ENCODE peak calls at places on chromosome 1, in seven cellular contexts. P is uterus, C is IMR-90, Q is cardiac muscle cell, U is right lobe of liver, N is heart left ventricle, Y is endodermal cell. R is an unnamed sample.

GRCh38 chr1:21799730-21800129 is 12.3 kb upstream of the LDLRAD2 start:
- DNase-seq in P (no peak), C (no peak), Q (no peak), U (no peak), N (no peak), Y (no peak), R (no peak)

GRCh38 chr1:178650950-178651461 is 74.0 kb upstream of the RALGPS2 start:
- DNase-seq in P (no peak), C (peak; percentile 71), Q (no peak), U (no peak), N (no peak), Y (no peak), R (no peak)

GRCh38 chr1:24895511-24895910 is 34.6 kb downstream of the RUNX3 start:
- DNase-seq in P (no peak), C (no peak), Q (no peak), U (no peak), N (no peak), Y (no peak), R (no peak)

GRCh38 chr1:190904091-190904695 is 426.5 kb upstream of the BRINP3 start:
- DNase-seq in P (no peak), C (peak; percentile 85), Q (peak; percentile 22), U (no peak), N (no peak), Y (no peak), R (no peak)

GRCh38 chr1:229710746-229711145 is 84.7 kb downstream of the URB2 start:
- DNase-seq in P (no peak), C (no peak), Q (peak; percentile 46), U (no peak), N (no peak), Y (no peak), R (no peak)

GRCh38 chr1:215114154-215114933 is 31.8 kb downstream of the KCNK2 start:
- DNase-seq in P (no peak), C (peak; percentile 90), Q (peak; percentile 38), U (no peak), N (no peak), Y (no peak), R (no peak)

GRCh38 chr1:233230011-233230410 is 65.5 kb downstream of the PCNX2 start:
- DNase-seq in P (no peak), C (peak; percentile 69), Q (no peak), U (no peak), N (no peak), Y (no peak), R (no peak)

GRCh38 chr1:179021873-179022272 is 3.8 kb upstream of the FAM20B start:
- DNase-seq in P (no peak), C (peak; percentile 51), Q (peak; percentile 46), U (no peak), N (no peak), Y (no peak), R (no peak)

GRCh38 chr1:66761273-66761672 is 9.0 kb downstream of the DYNLT5 start:
- DNase-seq in P (no peak), C (peak; percentile 23), Q (peak; percentile 57), U (no peak), N (no peak), Y (no peak), R (no peak)

GRCh38 chr1:183310753-183311465 is 107.3 kb downstream of the NMNAT2 start:
- DNase-seq in P (no peak), C (no peak), Q (no peak), U (no peak), N (no peak), Y (no peak), R (no peak)

GRCh38 chr1:92980732-92981647 is 19.7 kb upstream of the DIPK1A start:
- DNase-seq in P (no peak), C (no peak), Q (no peak), U (no peak), N (no peak), Y (no peak), R (no peak)

GRCh38 chr1:205043866-205044265 is 854 bp downstream of the CNTN2 start:
- DNase-seq in P (no peak), C (no peak), Q (no peak), U (no peak), N (no peak), Y (no peak), R (no peak)
- H3K27me3 ChIP-seq in P (no peaks in the 10 kb centered on the region), C (peaks cover 69% of the 10 kb centered on the region), Q (peaks cover 98% of the 10 kb centered on the region), U (no peaks in the 10 kb centered on the region), N (peaks cover 38% of the 10 kb centered on the region), Y (peaks cover 99% of the 10 kb centered on the region), R (no peaks in the 10 kb centered on the region)

GRCh38 chr1:63363014-63363413 is 4.4 kb upstream of the ALG6 start:
- DNase-seq in P (no peak), C (no peak), Q (no peak), U (no peak), N (no peak), Y (no peak), R (no peak)

GRCh38 chr1:63359561-63359960 is 7.9 kb upstream of the ALG6 start:
- DNase-seq in P (no peak), C (no peak), Q (no peak), U (no peak), N (no peak), Y (no peak), R (no peak)

GRCh38 chr1:63366915-63367217 is 561 bp upstream of the ALG6 start:
- DNase-seq in P (no peak), C (no peak), Q (no peak), U (no peak), N (no peak), Y (no peak), R (no peak)

GRCh38 chr1:63362073-63362472 is 5.4 kb upstream of the ALG6 start:
- DNase-seq in P (no peak), C (no peak), Q (no peak), U (no peak), N (no peak), Y (no peak), R (no peak)

GRCh38 chr1:63362578-63362977 is 4.8 kb upstream of the ALG6 start:
- DNase-seq in P (no peak), C (no peak), Q (no peak), U (no peak), N (no peak), Y (no peak), R (no peak)
- TF ChIP-seq CTCF in P (no peak), C (no peak), Q (peak; percentile 4), U (no peak), N (no peak), Y (peak; percentile 50), R (no peak)

DNA sequence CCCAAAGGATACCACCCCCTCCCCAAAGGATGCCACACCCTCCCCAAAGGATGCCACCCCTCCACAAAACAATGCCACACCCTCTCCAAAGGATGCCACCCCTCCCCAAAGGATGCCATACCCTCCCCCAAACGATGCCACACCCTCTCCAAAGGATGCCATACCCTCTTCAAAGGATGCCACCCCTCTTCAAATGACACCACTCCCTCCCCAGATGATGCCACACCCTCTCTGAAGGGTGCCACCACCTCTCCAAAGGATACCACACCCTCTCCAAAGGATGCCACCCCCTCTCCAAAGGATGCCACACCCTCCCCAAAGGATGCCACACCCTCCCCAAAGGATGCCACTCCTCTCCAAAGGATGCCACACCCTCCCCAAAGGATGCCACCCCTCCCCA is 21.6 kb upstream of the TRIM17 start:
- DNase-seq in P (no peak), C (no peak), Q (no peak), U (no peak), N (no peak), Y (no peak), R (no peak)
- H3K27me3 ChIP-seq in P (no peaks in the 10 kb centered on the region), C (peaks cover 40% of the 10 kb centered on the region), Q (no peaks in the 10 kb centered on the region), U (no peaks in the 10 kb centered on the region), N (no peaks in the 10 kb centered on the region), Y (peaks cover 46% of the 10 kb centered on the region), R (no peaks in the 10 kb centered on the region)

GRCh38 chr1:12184008-12184681 is 17.4 kb downstream of the TNFRSF1B start:
- DNase-seq in P (peak; percentile 88), C (peak; percentile 85), Q (peak; percentile 96), U (peak; percentile 74), N (peak; percentile 93), Y (no peak), R (no peak)
- TF ChIP-seq CTCF in P (peak; percentile 24), C (peak; percentile 51), Q (peak; percentile 47), U (peak; percentile 23), N (peak; percentile 50), Y (no peak), R (no peak)

GRCh38 chr1:54815086-54815876 is 14.2 kb upstream of the TTC22 start:
- DNase-seq in P (no peak), C (no peak), Q (no peak), U (no peak), N (no peak), Y (no peak), R (no peak)
- H3K27me3 ChIP-seq in P (no peaks in the 10 kb centered on the region), C (peaks cover 62% of the 10 kb centered on the region), Q (peaks cover 6% of the 10 kb centered on the region), U (no peaks in the 10 kb centered on the region), N (no peaks in the 10 kb centered on the region), Y (no peaks in the 10 kb centered on the region), R (no peaks in the 10 kb centered on the region)

DNA sequence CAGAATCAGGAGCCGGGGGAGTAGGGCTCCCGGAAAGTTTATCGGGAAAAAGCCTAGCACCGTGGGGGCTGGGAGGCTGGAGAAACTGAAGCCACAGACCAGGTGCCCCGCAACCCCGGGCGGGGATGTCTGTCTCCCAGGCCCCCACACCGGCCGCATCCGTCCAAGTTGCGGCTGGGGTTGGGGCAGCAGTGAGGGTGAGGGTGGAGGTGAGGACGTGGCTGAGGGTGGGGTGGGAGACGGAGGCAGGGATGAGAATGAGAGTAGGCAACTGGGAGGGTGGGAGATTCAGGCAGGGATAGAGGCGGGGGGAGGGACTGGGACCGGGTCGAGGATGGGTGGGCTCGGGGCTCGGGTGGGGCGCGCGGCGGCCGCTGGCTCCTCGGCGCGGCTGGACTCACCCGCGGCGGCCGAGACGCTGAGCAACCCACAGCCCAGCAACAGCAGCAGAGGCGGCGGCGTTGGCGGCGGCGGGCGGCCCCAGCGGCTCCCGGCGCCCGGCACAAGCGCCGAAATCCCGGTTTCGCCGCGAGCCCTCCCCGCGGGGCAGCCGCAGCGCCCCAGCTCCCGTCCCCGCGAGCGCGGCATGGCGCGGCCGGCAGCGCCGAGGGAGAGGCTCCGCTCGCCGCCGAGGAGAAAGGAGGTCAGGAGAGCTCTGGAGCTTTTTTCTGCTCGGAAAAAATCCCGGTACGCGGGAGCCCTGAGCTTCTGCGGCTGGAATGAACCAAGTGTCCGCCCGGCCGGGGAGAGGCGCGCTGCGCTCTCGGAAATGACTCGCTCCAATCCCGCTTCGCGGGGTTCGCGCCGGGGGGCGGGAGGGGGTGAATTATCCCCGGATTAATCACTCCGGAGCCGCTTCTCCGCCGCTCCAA is at the start of gene CSMD2:
- DNase-seq in P (no peak), C (peak; percentile 23), Q (peak; percentile 62), U (no peak), N (peak; percentile 64), Y (peak; percentile 88), R (no peak)
- TF ChIP-seq CTCF in P (no peak), C (no peak), Q (no peak), U (no peak), N (no peak), Y (no peak), R (no peak)

DNA sequence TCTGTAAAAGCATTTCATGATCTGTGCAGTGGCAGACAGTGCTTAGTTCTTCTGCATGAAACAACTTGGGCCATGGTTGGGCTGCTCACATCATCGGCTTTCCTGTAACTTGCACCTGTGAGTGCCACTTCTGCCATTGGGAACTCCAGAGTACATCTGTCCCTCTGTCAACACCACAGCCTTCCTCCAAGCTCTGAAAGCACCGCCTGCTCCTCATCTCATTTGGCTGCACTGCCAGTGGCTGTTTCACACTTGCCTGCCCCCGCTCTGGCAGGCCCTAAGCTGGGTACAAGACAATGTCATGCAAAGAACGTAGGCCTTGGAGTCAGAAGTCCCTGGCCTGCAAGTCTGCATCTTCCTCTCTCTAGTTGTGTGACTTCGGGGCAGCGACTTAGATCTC is 46.4 kb downstream of the DDX20 start:
- DNase-seq in P (no peak), C (no peak), Q (no peak), U (no peak), N (no peak), Y (no peak), R (no peak)
- H3K27me3 ChIP-seq in P (no peaks in the 10 kb centered on the region), C (peaks cover 29% of the 10 kb centered on the region), Q (no peaks in the 10 kb centered on the region), U (no peaks in the 10 kb centered on the region), N (no peaks in the 10 kb centered on the region), Y (no peaks in the 10 kb centered on the region), R (no peaks in the 10 kb centered on the region)